ENCODE peak calls at places on chromosomes 11 and 22, in five cellular contexts. X, B, E, M and Y are unnamed samples. For H3K36me3, the result is how much of the 10 kb centered on the place peaks cover.

GRCh38 chr22:24992946-24993345 is 40.4 kb downstream of the KIAA1671 start:
- DNase-seq in X (no peak), B (no peak), E (no peak), M (no peak), Y (no peak)

GRCh38 chr11:77821349-77821851 is 456 bp downstream of the AAMDC start:
- DNase-seq in X (peak), B (peak), E (no peak), M (peak), Y (no peak)

GRCh38 chr22:17119481-17120202 is 1.5 kb downstream of the TMEM121B start:
- DNase-seq in X (no peak), B (no peak), E (peak), M (peak), Y (no peak)

GRCh38 chr11:47593934-47594855 is at the start of gene C1QTNF4:
- DNase-seq in X (no peak), B (no peak), E (peak), M (peak), Y (peak)

GRCh38 chr11:92717240-92717639 is 252.2 kb upstream of the MTNR1B start:
- DNase-seq in X (no peak), B (no peak), E (no peak), M (no peak), Y (no peak)

GRCh38 chr22:37951305-37951704 is 2.1 kb downstream of the C22orf23 start:
- DNase-seq in X (peak), B (peak), E (no peak), M (peak), Y (no peak)

GRCh38 chr11:36493332-36493731 is 16.7 kb downstream of the TRAF6 start:
- DNase-seq in X (no peak), B (no peak), E (no peak), M (no peak), Y (no peak)

GRCh38 chr11:87263979-87264378 is 226.2 kb downstream of the TMEM135 start:
- DNase-seq in X (peak), B (no peak), E (no peak), M (peak), Y (no peak)

GRCh38 chr22:45551310-45552016 is 48.8 kb downstream of the FBLN1 start:
- DNase-seq in X (no peak), B (peak), E (no peak), M (peak), Y (no peak)

GRCh38 chr11:10317776-10318526 is 13.1 kb downstream of the ADM start:
- DNase-seq in X (no peak), B (no peak), E (no peak), M (no peak), Y (no peak)
- H2AK5ac ChIP-seq in X (peak), B (no peak), E (peak), M (peak), Y (no peak)

GRCh38 chr11:62574363-62575057 is 819 bp upstream of the EEF1G start:
- DNase-seq in X (peak), B (no peak), E (no peak), M (peak), Y (no peak)
- H3K14ac ChIP-seq in X (peak), B (peak), E (no peak), M (peak), Y (no peak)

DNA sequence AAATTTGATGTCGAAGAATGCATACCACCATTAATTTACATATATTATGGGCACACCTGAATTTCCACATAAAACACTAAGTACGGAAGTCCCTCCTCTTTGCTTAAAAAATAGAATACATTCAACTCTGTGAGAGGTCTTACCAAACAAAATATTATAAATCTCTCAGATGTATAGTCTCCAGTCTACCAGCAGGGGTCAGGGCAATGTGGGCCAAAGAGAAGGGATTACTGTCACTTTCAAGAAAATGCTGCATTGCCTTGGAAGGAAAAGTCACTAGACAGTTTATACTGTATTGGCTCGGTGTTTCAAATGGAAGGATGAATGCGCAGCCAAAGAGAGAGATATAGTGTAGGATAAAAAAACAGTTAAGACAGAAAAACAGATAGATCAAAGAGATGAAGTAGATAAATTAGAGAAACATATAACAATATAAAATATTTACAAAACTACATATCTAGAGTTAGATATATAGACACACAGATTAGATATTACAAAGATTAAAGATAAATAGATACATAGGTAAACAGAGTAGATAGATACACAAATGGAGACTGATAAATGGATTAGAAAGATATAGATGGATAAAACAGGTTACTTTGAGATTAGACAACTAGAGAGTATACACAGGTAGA is 20.9 kb downstream of the SERGEF start:
- DNase-seq in X (peak), B (peak), E (no peak), M (peak), Y (no peak)
- H3K36me3 ChIP-seq in X (under half), B (under half), E (under half), M (under half), Y (under half)

DNA sequence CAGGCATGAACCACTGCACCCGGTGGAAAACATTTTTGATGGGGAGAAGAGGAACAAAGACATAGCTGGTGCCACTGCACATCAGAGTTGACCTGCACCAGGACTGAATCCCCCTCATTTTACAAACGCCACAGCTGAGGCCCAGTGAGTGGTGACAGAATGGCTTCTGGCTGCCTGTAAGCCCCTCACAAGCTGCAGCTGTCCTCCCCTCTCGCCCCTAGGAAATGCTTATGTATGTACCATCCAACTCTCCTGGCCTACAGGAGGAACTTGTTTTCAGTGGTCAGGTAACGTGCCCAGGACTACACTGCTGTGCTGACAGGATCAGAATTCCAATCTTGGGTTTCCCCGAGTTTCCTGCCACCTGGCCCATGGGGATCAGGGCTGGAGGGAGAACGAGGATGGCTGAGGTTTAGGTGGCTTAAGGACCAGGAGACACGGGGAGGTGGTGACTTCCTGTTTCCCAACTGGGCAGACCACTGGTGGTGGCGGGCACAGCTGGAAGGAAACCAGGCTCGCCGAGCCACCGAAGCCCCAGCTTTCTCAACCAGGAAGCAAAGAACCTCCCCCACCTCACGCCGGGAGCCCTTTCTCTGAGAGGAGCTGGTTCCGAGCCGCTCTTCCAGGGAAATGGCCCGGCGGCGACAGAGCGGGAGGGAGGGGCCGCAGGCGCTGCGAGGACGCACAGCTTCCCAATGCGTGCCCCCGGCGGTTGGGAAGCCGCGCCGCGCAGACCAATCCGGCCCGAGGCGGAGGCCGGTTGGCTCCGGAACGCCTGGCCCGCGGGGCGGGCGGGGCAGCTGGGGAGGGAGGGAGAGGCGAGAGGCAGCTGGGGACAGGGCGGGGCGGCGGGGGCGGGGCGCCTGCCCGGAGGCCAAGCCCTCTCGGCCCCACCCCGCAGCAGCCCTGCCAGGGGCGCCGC is 1.0 kb upstream of the LRFN4 start:
- DNase-seq in X (peak), B (peak), E (peak), M (peak), Y (peak)
- H2AK5ac ChIP-seq in X (peak), B (peak), E (peak), M (peak), Y (peak)